ENCODE peak calls at places on chromosome 15, in four cellular contexts. G is fibroblast of lung, O is PC-3, J is HCT116. R is an unnamed sample.

GRCh38 chr15:39127925-39128617 is 452.8 kb upstream of the THBS1 start:
- DNase-seq in G (peak), O (peak), J (peak), R (peak)

GRCh38 chr15:77983708-77984445 is 93.6 kb downstream of the TBC1D2B start:
- DNase-seq in G (peak), O (no peak), J (no peak), R (no peak)

GRCh38 chr15:43169888-43170287 is 15.3 kb upstream of the CCNDBP1 start:
- DNase-seq in G (no peak), O (peak), J (no peak), R (no peak)

GRCh38 chr15:46280753-46281521 is 646.1 kb downstream of the SQOR start:
- DNase-seq in G (no peak), O (peak), J (no peak), R (peak)

GRCh38 chr15:55221090-55222011 is 24.6 kb upstream of the RSL24D1 start:
- DNase-seq in G (peak), O (peak), J (no peak), R (no peak)

GRCh38 chr15:95503107-95503506 is 827.4 kb upstream of the NR2F2 start:
- DNase-seq in G (no peak), O (no peak), J (no peak), R (no peak)

GRCh38 chr15:73631915-73632669 is 1.1 kb downstream of the NPTN start:
- DNase-seq in G (peak), O (peak), J (no peak), R (peak)

GRCh38 chr15:94412979-94413741 is 181.8 kb downstream of the MCTP2 start:
- DNase-seq in G (peak), O (peak), J (peak), R (peak)

GRCh38 chr15:66004618-66005262 is 135.4 kb downstream of the RAB11A start:
- DNase-seq in G (peak), O (peak), J (no peak), R (peak)

GRCh38 chr15:79815468-79815867 is 81.3 kb downstream of the MTHFS start:
- DNase-seq in G (no peak), O (no peak), J (no peak), R (no peak)

GRCh38 chr15:93037341-93038063 is 51.5 kb downstream of the RGMA start:
- DNase-seq in G (peak), O (no peak), J (no peak), R (peak)

GRCh38 chr15:62653122-62653521 is 389.4 kb upstream of the TPM1 start:
- DNase-seq in G (no peak), O (no peak), J (no peak), R (no peak)

GRCh38 chr15:93476491-93477176 is 387.6 kb upstream of the RGMA start:
- DNase-seq in G (no peak), O (no peak), J (no peak), R (no peak)

GRCh38 chr15:100096700-100097099 is 245.1 kb downstream of the ADAMTS17 start:
- DNase-seq in G (no peak), O (no peak), J (no peak), R (no peak)

GRCh38 chr15:65079580-65079979 is 3.0 kb downstream of the KBTBD13 start:
- DNase-seq in G (no peak), O (no peak), J (no peak), R (no peak)

GRCh38 chr15:79965836-79966630 is 5.0 kb downstream of the BCL2A1 start:
- DNase-seq in G (no peak), O (peak), J (no peak), R (no peak)

GRCh38 chr15:37794947-37795346 is 139.5 kb upstream of the TMCO5A start:
- DNase-seq in G (no peak), O (no peak), J (no peak), R (no peak)

GRCh38 chr15:64694816-64695215 is 80.6 kb downstream of the RBPMS2 start:
- DNase-seq in G (no peak), O (no peak), J (no peak), R (no peak)

GRCh38 chr15:45630958-45631691 is 3.7 kb upstream of the SQOR start:
- DNase-seq in G (peak), O (peak), J (peak), R (no peak)

GRCh38 chr15:99932676-99933402 is 199.6 kb upstream of the LYSMD4 start:
- DNase-seq in G (no peak), O (no peak), J (no peak), R (no peak)

GRCh38 chr15:44193651-44194396 is 1.2 kb downstream of the FRMD5 start:
- DNase-seq in G (peak), O (peak), J (no peak), R (peak)

GRCh38 chr15:71098920-71099319 is 16.4 kb upstream of the THSD4 start:
- DNase-seq in G (no peak), O (no peak), J (no peak), R (no peak)

GRCh38 chr15:33132722-33133345 is 61.7 kb downstream of the FMN1 start:
- DNase-seq in G (peak), O (peak), J (peak), R (peak)

GRCh38 chr15:23823508-23823907 is 136.4 kb upstream of the NDN start:
- DNase-seq in G (no peak), O (peak), J (no peak), R (peak)

GRCh38 chr15:70530906-70531305 is 232.5 kb downstream of the UACA start:
- DNase-seq in G (no peak), O (no peak), J (no peak), R (no peak)

GRCh38 chr15:34796847-34797246 is 1.5 kb upstream of the ACTC1 start:
- DNase-seq in G (no peak), O (no peak), J (no peak), R (no peak)

GRCh38 chr15:78415284-78415683 is 22.7 kb upstream of the IREB2 start:
- DNase-seq in G (peak), O (peak), J (peak), R (peak)

GRCh38 chr15:74913041-74913440 is 6.4 kb upstream of the FAM219B start:
- DNase-seq in G (no peak), O (peak), J (no peak), R (no peak)

GRCh38 chr15:25832158-25832557 is 31.0 kb downstream of the ATP10A start:
- DNase-seq in G (no peak), O (no peak), J (no peak), R (no peak)

GRCh38 chr15:87576486-87577176 is 679.9 kb downstream of the NTRK3 start:
- DNase-seq in G (no peak), O (peak), J (no peak), R (no peak)

GRCh38 chr15:85777291-85778106 is 17.2 kb downstream of the KLHL25 start:
- DNase-seq in G (no peak), O (no peak), J (no peak), R (no peak)

GRCh38 chr15:40928975-40929729 is at the start of gene DLL4:
- DNase-seq in G (peak), O (peak), J (peak), R (peak)

GRCh38 chr15:65877752-65878151 is 8.5 kb downstream of the RAB11A start:
- DNase-seq in G (no peak), O (no peak), J (no peak), R (no peak)

GRCh38 chr15:85792872-85793621 is 1.7 kb downstream of the KLHL25 start:
- DNase-seq in G (no peak), O (peak), J (no peak), R (no peak)

GRCh38 chr15:40243126-40243810 is 4.4 kb downstream of the PAK6 start:
- DNase-seq in G (no peak), O (no peak), J (no peak), R (no peak)

GRCh38 chr15:71800835-71801745 is 9.3 kb upstream of the NR2E3 start:
- DNase-seq in G (peak), O (peak), J (peak), R (peak)

DNA sequence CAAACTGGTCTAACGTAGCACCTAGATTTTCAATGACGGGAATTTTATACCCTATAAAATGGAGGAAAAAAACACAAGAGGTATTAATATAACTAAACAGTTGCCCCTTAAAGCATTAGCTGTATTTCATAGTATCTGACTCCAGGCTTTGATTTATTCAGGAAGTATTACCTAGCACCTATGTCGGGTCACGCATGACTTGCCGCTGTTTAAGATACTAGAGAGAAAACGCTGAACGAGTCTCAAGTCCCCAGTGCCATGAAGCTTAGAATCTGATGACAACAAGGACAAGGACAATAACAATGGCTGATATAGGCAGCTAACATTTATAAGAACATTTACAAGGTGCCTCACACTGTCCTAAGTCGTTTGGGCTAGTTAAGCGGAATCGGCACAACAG is 1.9 kb downstream of the SNRPA1 start:
- DNase-seq in G (no peak), O (peak), J (no peak), R (no peak)
- TF ChIP-seq EZH2 in G (no peak), O (no peak), J (no peak), R (no peak)

GRCh38 chr15:81024891-81025290 is 24.2 kb downstream of the TLNRD1 start:
- DNase-seq in G (no peak), O (no peak), J (no peak), R (no peak)

GRCh38 chr15:81027200-81027599 is 26.5 kb downstream of the TLNRD1 start:
- DNase-seq in G (no peak), O (no peak), J (no peak), R (no peak)

GRCh38 chr15:81024265-81024875 is 23.6 kb downstream of the TLNRD1 start:
- DNase-seq in G (no peak), O (no peak), J (no peak), R (no peak)

GRCh38 chr15:81021321-81021720 is 20.6 kb downstream of the TLNRD1 start:
- DNase-seq in G (no peak), O (no peak), J (no peak), R (no peak)

GRCh38 chr15:81023483-81024264 is 23.0 kb downstream of the TLNRD1 start:
- DNase-seq in G (peak), O (peak), J (no peak), R (no peak)
- H3K27ac ChIP-seq in G (peak), O (peak), J (no peak), R (no peak)

GRCh38 chr15:98728811-98729160 is 80.4 kb downstream of the IGF1R start:
- DNase-seq in G (no peak), O (no peak), J (no peak), R (no peak)
- H3K4me2 ChIP-seq in G (peak), O (no peak), J (peak), R (no peak)

GRCh38 chr15:31083394-31083790 is 18.1 kb downstream of the TRPM1 start:
- DNase-seq in G (no peak), O (peak), J (no peak), R (no peak)
- TF ChIP-seq EZH2 in G (no peak), O (no peak), J (no peak), R (no peak)

GRCh38 chr15:61383421-61383820 is 154.3 kb upstream of the RORA start:
- DNase-seq in G (peak), O (no peak), J (no peak), R (no peak)
- H3K27ac ChIP-seq in G (peak), O (no peak), J (no peak), R (no peak)

GRCh38 chr15:67421105-67421504 is 99.8 kb upstream of the C15orf61 start:
- DNase-seq in G (no peak), O (no peak), J (no peak), R (no peak)

GRCh38 chr15:67416891-67417290 is 104.0 kb upstream of the C15orf61 start:
- DNase-seq in G (no peak), O (no peak), J (no peak), R (no peak)

GRCh38 chr15:67419705-67420104 is 101.2 kb upstream of the C15orf61 start:
- DNase-seq in G (no peak), O (no peak), J (no peak), R (no peak)

GRCh38 chr15:67420137-67420536 is 100.8 kb upstream of the C15orf61 start:
- DNase-seq in G (no peak), O (no peak), J (no peak), R (no peak)

GRCh38 chr15:67422296-67422695 is 98.6 kb upstream of the C15orf61 start:
- DNase-seq in G (no peak), O (no peak), J (no peak), R (no peak)
- H3K4me2 ChIP-seq in G (no peak), O (no peak), J (no peak), R (no peak)

R was measured in neural progenitor cell.